ENCODE peak calls at places on chromosomes 3 and 15, in seven cellular contexts. W, A, L, D, T, E and F are unnamed samples.

GRCh38 chr3:186940965-186941364 is 10.6 kb downstream of the ST6GAL1 start:
- DNase-seq in W (no peak), A (no peak), L (peak), D (peak), T (no peak), E (no peak), F (no peak)

GRCh38 chr3:180354214-180354613 is 247.7 kb upstream of the TTC14 start:
- DNase-seq in W (no peak), A (no peak), L (no peak), D (no peak), T (no peak), E (no peak), F (no peak)

GRCh38 chr3:172285844-172286243 is 162.4 kb downstream of the GHSR start:
- DNase-seq in W (no peak), A (no peak), L (peak), D (no peak), T (no peak), E (no peak), F (peak)

GRCh38 chr3:100002599-100003350 is 111.5 kb downstream of the FILIP1L start:
- DNase-seq in W (no peak), A (no peak), L (peak), D (peak), T (peak), E (peak), F (peak)

GRCh38 chr15:45230246-45230965 is 21.6 kb upstream of the SLC28A2 start:
- DNase-seq in W (no peak), A (no peak), L (no peak), D (no peak), T (no peak), E (no peak), F (peak)

GRCh38 chr15:30921781-30922371 is 18.2 kb downstream of the FAN1 start:
- DNase-seq in W (peak), A (no peak), L (no peak), D (peak), T (no peak), E (no peak), F (no peak)

GRCh38 chr15:28935316-28935715 is 49.5 kb downstream of the APBA2 start:
- DNase-seq in W (no peak), A (peak), L (no peak), D (no peak), T (no peak), E (no peak), F (no peak)

GRCh38 chr3:71998995-71999673 is 214.2 kb upstream of the PROK2 start:
- DNase-seq in W (no peak), A (no peak), L (peak), D (no peak), T (no peak), E (no peak), F (peak)

GRCh38 chr15:68561146-68561545 is 17.6 kb upstream of the CORO2B start:
- DNase-seq in W (no peak), A (no peak), L (no peak), D (no peak), T (no peak), E (no peak), F (no peak)

GRCh38 chr15:65083262-65083701 is 6.7 kb downstream of the KBTBD13 start:
- DNase-seq in W (peak), A (no peak), L (peak), D (no peak), T (no peak), E (no peak), F (no peak)

GRCh38 chr3:193803288-193803687 is 210.3 kb downstream of the OPA1 start:
- DNase-seq in W (no peak), A (no peak), L (no peak), D (no peak), T (peak), E (no peak), F (no peak)

GRCh38 chr3:185270262-185270955 is 16.6 kb upstream of the EHHADH start:
- DNase-seq in W (peak), A (no peak), L (peak), D (peak), T (peak), E (no peak), F (peak)

GRCh38 chr15:70128757-70129140 is 31.0 kb upstream of the TLE3 start:
- DNase-seq in W (no peak), A (no peak), L (no peak), D (no peak), T (no peak), E (no peak), F (no peak)

GRCh38 chr15:62719316-62719715 is 323.2 kb upstream of the TPM1 start:
- DNase-seq in W (no peak), A (no peak), L (peak), D (no peak), T (no peak), E (no peak), F (peak)

GRCh38 chr15:58492661-58493397 is 61.0 kb downstream of the LIPC start:
- DNase-seq in W (no peak), A (no peak), L (peak), D (no peak), T (no peak), E (no peak), F (no peak)

GRCh38 chr3:79515072-79515471 is 252.7 kb downstream of the ROBO1 start:
- DNase-seq in W (no peak), A (no peak), L (no peak), D (peak), T (no peak), E (no peak), F (no peak)

GRCh38 chr3:109369510-109369909 is 32.2 kb upstream of the DPPA4 start:
- DNase-seq in W (peak), A (no peak), L (no peak), D (no peak), T (peak), E (no peak), F (no peak)

GRCh38 chr3:126146525-126147146 is 33.8 kb downstream of the ALDH1L1 start:
- DNase-seq in W (no peak), A (no peak), L (no peak), D (no peak), T (no peak), E (no peak), F (no peak)

GRCh38 chr3:123347691-123348264 is 101.1 kb downstream of the ADCY5 start:
- DNase-seq in W (no peak), A (no peak), L (no peak), D (no peak), T (no peak), E (no peak), F (no peak)

GRCh38 chr3:100647673-100648072 is 38.3 kb downstream of the ADGRG7 start:
- DNase-seq in W (no peak), A (no peak), L (no peak), D (no peak), T (no peak), E (no peak), F (no peak)

GRCh38 chr3:159260049-159260662 is 458.3 kb downstream of the MFSD1 start:
- DNase-seq in W (peak), A (peak), L (peak), D (peak), T (peak), E (peak), F (peak)

GRCh38 chr15:47331796-47332480 is 385.4 kb upstream of the SEMA6D start:
- DNase-seq in W (no peak), A (no peak), L (peak), D (no peak), T (peak), E (no peak), F (peak)

GRCh38 chr3:51397389-51397788 is 6.3 kb downstream of the RBM15B start:
- DNase-seq in W (no peak), A (no peak), L (no peak), D (no peak), T (no peak), E (no peak), F (no peak)

GRCh38 chr15:93861956-93862741 is 369.2 kb upstream of the MCTP2 start:
- DNase-seq in W (no peak), A (no peak), L (no peak), D (no peak), T (peak), E (no peak), F (no peak)

GRCh38 chr3:112776000-112776399 is 70.7 kb downstream of the CD200R1L start:
- DNase-seq in W (no peak), A (no peak), L (peak), D (no peak), T (peak), E (no peak), F (peak)

GRCh38 chr15:99118801-99119546 is 14.1 kb downstream of the SYNM start:
- DNase-seq in W (no peak), A (no peak), L (no peak), D (no peak), T (no peak), E (no peak), F (no peak)

GRCh38 chr3:109191431-109191830 is 54.9 kb downstream of the C3orf85 start:
- DNase-seq in W (no peak), A (no peak), L (no peak), D (no peak), T (no peak), E (no peak), F (no peak)

GRCh38 chr15:52331490-52332240 is 36.1 kb upstream of the MYO5C start:
- DNase-seq in W (no peak), A (peak), L (peak), D (peak), T (peak), E (peak), F (peak)

GRCh38 chr3:134803652-134804051 is 8.6 kb downstream of the EPHB1 start:
- DNase-seq in W (no peak), A (no peak), L (no peak), D (no peak), T (no peak), E (no peak), F (no peak)

GRCh38 chr3:196517142-196517808 is 2.1 kb upstream of the SMCO1 start:
- DNase-seq in W (no peak), A (no peak), L (no peak), D (no peak), T (no peak), E (no peak), F (no peak)
- H2AFZ ChIP-seq in W (no peak), A (no peak), L (no peak), D (no peak), T (no peak), E (no peak), F (no peak)

DNA sequence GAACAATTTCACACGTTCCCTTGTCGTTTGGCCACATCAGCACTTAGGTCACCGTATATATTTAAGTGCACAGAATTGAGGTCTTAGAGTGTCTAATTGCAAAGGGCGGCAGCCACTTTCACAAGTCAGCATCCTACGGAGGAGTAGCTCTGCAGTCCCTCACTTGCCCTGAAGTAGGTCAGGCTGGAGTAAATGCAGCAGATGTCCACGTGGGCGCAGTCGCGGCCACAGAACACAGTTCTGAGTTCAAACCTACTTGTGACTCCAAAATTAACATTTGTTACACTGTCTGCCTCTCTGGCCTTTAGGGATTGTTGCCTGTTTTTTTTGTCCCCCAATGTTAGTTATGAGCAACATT is 85.8 kb downstream of the PDCD6IP start:
- DNase-seq in W (peak), A (no peak), L (no peak), D (peak), T (no peak), E (no peak), F (no peak)
- TF ChIP-seq CTCF in W (no peak), A (no peak), L (peak), D (peak), T (peak), E (no peak), F (no peak)

GRCh38 chr15:80990955-80991354 is 1.3 kb upstream of the MESD start:
- DNase-seq in W (no peak), A (no peak), L (no peak), D (no peak), T (no peak), E (no peak), F (no peak)
- H2AFZ ChIP-seq in W (no peak), A (peak), L (no peak), D (no peak), T (no peak), E (no peak), F (no peak)

GRCh38 chr3:148718982-148719862 is 21.5 kb downstream of the AGTR1 start:
- DNase-seq in W (peak), A (no peak), L (peak), D (no peak), T (peak), E (no peak), F (no peak)
- TF ChIP-seq CTCF in W (peak), A (peak), L (peak), D (no peak), T (peak), E (peak), F (no peak)

DNA sequence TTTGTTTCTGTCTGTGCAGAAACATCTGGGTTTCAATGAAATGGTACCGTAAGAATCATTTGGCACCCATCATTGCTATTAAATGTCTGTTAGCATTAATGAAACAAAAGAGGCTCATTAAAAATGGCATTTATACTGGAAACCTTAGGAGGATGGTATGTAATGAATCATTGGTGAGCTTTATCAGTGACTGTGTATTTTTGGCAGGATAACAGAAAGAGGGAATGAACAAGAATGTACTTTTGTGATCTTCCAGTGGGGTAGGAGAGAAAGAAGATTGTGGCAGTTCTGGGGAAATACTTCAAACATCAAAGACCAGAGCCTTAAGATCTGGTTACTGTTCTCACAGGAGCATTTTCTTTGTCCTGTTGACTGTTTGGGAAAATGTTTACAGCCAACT is 4.7 kb upstream of the DCBLD2 start:
- DNase-seq in W (no peak), A (no peak), L (peak), D (no peak), T (no peak), E (no peak), F (peak)
- H2AFZ ChIP-seq in W (no peak), A (no peak), L (no peak), D (peak), T (no peak), E (no peak), F (peak)

DNA sequence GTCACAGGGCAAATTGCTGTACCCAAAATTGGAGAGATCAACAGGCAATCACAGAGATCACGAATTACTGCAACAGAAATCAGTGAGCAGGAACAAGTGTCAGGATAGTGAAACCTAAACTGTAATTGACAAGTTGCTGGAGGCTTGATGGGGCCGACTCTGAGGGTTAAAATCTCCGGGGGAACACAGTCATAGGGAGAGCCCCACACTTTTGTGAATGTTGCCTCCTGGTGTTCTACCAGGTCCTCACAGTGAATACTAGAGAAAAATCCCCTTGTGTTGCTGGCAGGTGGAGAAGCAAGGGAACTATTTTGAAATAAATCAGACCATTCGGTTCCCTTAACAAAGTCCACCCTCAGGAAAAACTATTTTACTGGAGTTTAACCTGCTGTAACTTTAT is 697.5 kb upstream of the CBLB start:
- DNase-seq in W (peak), A (no peak), L (no peak), D (no peak), T (no peak), E (no peak), F (no peak)
- TF ChIP-seq CTCF in W (peak), A (no peak), L (no peak), D (no peak), T (no peak), E (peak), F (no peak)

GRCh38 chr15:96340348-96340610 is 9.8 kb downstream of the NR2F2 start:
- DNase-seq in W (peak), A (no peak), L (no peak), D (peak), T (no peak), E (no peak), F (no peak)
- H2AFZ ChIP-seq in W (no peak), A (no peak), L (no peak), D (no peak), T (peak), E (no peak), F (peak)